ENCODE peak calls at places on chromosome 18, in eight cellular contexts. U is endothelial cell; V is T-helper 2 cell; T is amniotic stem cell; P is activated CD4-positive, CD25-positive, alpha-beta regulatory T cell; C is Ammon's horn; Z is cardiac muscle cell; I is activated naive CD4-positive, alpha-beta T cell treated with anti-CD3 and anti-CD28 coated beads, Interleukin-2, amount 50 U/mL, for 16 hours. X is an unnamed sample.

GRCh38 chr18:49677081-49677480 is 115.2 kb downstream of the LIPG start:
- DNase-seq in I (no peak), T (no peak), C (no peak), P (no peak), V (no peak), U (no peak), Z (no peak), X (no peak)

GRCh38 chr18:43965691-43966090 is 688.4 kb upstream of the SYT4 start:
- DNase-seq in T (no peak), V (no peak), P (no peak), I (no peak), U (no peak), C (no peak), Z (no peak), X (no peak)

GRCh38 chr18:24094561-24094960 is 44.3 kb upstream of the CABYR start:
- DNase-seq in T (no peak), V (no peak), I (no peak), P (no peak), Z (no peak), U (no peak), C (no peak), X (no peak)

GRCh38 chr18:11260963-11261441 is 111.6 kb upstream of the PIEZO2 start:
- DNase-seq in U (no peak), P (no peak), Z (no peak), T (no peak), I (no peak), V (no peak), C (no peak), X (no peak)

GRCh38 chr18:42635378-42636048 is 480.0 kb downstream of the RIT2 start:
- DNase-seq in V (no peak), I (no peak), T (no peak), P (no peak), U (peak; percentile 5), C (no peak), Z (no peak), X (peak; percentile 36)

GRCh38 chr18:76953186-76953982 is 131.0 kb downstream of the ZNF236 start:
- DNase-seq in C (peak; percentile 60), Z (no peak), T (no peak), V (no peak), I (no peak), P (no peak), U (no peak), X (no peak)

GRCh38 chr18:74571895-74572680 is 25.6 kb upstream of the ZNF407 start:
- DNase-seq in P (no peak), Z (no peak), C (no peak), T (no peak), V (no peak), U (no peak), I (no peak), X (no peak)

GRCh38 chr18:45923138-45923537 is 44.0 kb downstream of the EPG5 start:
- DNase-seq in C (no peak), T (no peak), V (no peak), U (no peak), I (no peak), P (no peak), Z (no peak), X (no peak)

GRCh38 chr18:13207274-13207673 is 11.3 kb upstream of the LDLRAD4 start:
- DNase-seq in U (no peak), P (no peak), C (no peak), I (no peak), T (no peak), V (no peak), Z (no peak), X (no peak)

GRCh38 chr18:29962579-29962978 is 1080.0 kb downstream of the DSC3 start:
- DNase-seq in U (no peak), I (no peak), Z (no peak), T (no peak), C (no peak), P (no peak), V (no peak), X (no peak)

GRCh38 chr18:3323900-3324299 is 62.0 kb downstream of the MYL12B start:
- DNase-seq in Z (no peak), I (no peak), C (no peak), V (no peak), U (no peak), P (no peak), T (no peak), X (no peak)

X was measured in D341Med.